ENCODE peak calls at places on chromosome 15, in five cellular contexts. Q is stomach, Z is GM23338, V is breast epithelium, D is sigmoid colon. W is an unnamed sample. For H3K4me1, the result is how much of the 10 kb centered on the place peaks cover.

GRCh38 chr15:98881526-98882517 is 125.8 kb downstream of the PGPEP1L start:
- DNase-seq in Z (peak), Q (no peak), V (no peak), D (no peak), W (no peak)

GRCh38 chr15:40235201-40235890 is 3.5 kb upstream of the PAK6 start:
- DNase-seq in D (no peak), Z (peak), V (no peak), Q (no peak), W (no peak)

GRCh38 chr15:64979252-64979710 is 10.4 kb downstream of the SPG21 start:
- DNase-seq in V (no peak), Z (peak), Q (no peak), D (no peak), W (no peak)

GRCh38 chr15:71290002-71290401 is 174.7 kb downstream of the THSD4 start:
- DNase-seq in D (no peak), Q (no peak), V (no peak), Z (no peak), W (no peak)

GRCh38 chr15:62624541-62625399 is 417.8 kb upstream of the TPM1 start:
- DNase-seq in Q (no peak), Z (no peak), D (no peak), V (no peak), W (no peak)

GRCh38 chr15:27480141-27480530 is 509.2 kb downstream of the GABRG3 start:
- DNase-seq in Z (no peak), D (no peak), V (no peak), Q (no peak), W (no peak)

GRCh38 chr15:89451846-89452245 is 44.5 kb downstream of the RHCG start:
- DNase-seq in Z (no peak), V (no peak), Q (no peak), D (no peak), W (no peak)

GRCh38 chr15:95051881-95052280 is 820.5 kb downstream of the MCTP2 start:
- DNase-seq in Q (no peak), V (no peak), D (no peak), Z (no peak), W (no peak)

GRCh38 chr15:45113380-45113990 is 487 bp downstream of the DUOX2 start:
- DNase-seq in Z (no peak), Q (no peak), V (no peak), D (no peak), W (no peak)

GRCh38 chr15:58222698-58223097 is 84.5 kb downstream of the AQP9 start:
- DNase-seq in Q (no peak), V (no peak), Z (no peak), D (no peak), W (no peak)

GRCh38 chr15:58221591-58222241 is 83.5 kb downstream of the AQP9 start:
- DNase-seq in Z (peak), V (no peak), D (no peak), Q (peak), W (no peak)

GRCh38 chr15:58227706-58228543 is 89.7 kb downstream of the AQP9 start:
- DNase-seq in Z (peak), V (peak), D (peak), Q (peak), W (peak)

GRCh38 chr15:58224068-58224467 is 85.9 kb downstream of the AQP9 start:
- DNase-seq in Z (no peak), D (no peak), V (no peak), Q (no peak), W (peak)

DNA sequence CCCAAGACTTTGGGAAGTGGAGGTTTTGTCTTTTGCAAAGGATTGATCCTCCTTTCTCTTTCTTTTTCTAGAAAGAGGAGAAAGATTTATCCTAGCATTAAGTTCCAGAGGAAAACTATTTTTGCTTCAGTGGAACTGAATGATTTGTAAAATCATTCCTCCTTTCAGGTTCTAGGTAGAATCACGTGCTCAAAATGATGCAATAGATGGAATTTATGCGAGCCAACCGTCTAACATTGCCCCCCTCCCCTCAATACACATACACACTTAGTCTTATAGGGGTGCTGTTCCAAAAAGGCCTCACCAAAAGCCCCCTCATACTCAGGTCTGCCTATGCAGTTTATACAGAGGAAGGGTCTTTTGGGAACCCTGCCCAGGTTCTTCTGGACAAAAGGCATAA is 85.3 kb downstream of the AQP9 start:
- DNase-seq in Z (no peak), Q (no peak), V (no peak), D (no peak), W (no peak)
- TF ChIP-seq CTCF in Z (no peak), Q (no peak), V (no peak), D (no peak), W (no peak)

GRCh38 chr15:43771816-43772215 is 5.0 kb downstream of the ELL3 start:
- DNase-seq in Z (no peak), Q (no peak), D (no peak), V (no peak), W (no peak)

GRCh38 chr15:43776101-43776717 is 557 bp downstream of the ELL3 start:
- DNase-seq in Q (peak), Z (peak), D (no peak), V (no peak), W (peak)

GRCh38 chr15:43772624-43773023 is 4.1 kb downstream of the ELL3 start:
- DNase-seq in Z (no peak), D (no peak), Q (no peak), V (no peak), W (no peak)

GRCh38 chr15:43775411-43775965 is 1.3 kb downstream of the ELL3 start:
- DNase-seq in D (no peak), V (peak), Q (peak), Z (peak), W (no peak)

DNA sequence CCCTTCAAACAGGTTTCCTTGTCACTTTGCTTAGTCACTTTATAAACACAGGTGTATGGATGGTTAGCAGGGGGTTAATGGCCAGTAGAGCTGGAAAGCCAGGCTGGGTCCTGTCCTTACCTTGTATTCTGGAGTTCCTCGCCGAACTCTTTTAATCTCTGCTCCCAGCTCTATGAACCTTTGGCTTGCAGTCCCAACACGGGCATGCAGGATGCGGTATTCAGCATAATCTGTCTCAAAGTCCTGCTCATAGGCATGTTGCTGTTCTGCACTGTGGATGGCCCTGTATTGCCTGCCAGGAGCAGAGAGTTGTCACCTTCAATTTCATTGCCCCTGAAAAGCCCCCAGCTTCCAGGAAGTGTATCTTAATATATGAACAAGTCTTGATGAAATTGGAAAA is 2.7 kb downstream of the ELL3 start:
- DNase-seq in V (no peak), Q (no peak), Z (no peak), D (no peak), W (no peak)
- TF ChIP-seq POLR2AphosphoS5 in V (no peak), Q (no peak), Z (no peak), D (no peak), W (no peak)

GRCh38 chr15:42490743-42491539 is at the start of gene ZNF106:
- DNase-seq in V (peak), D (peak), Q (peak), Z (peak), W (peak)
- H3K4me1 ChIP-seq in V (under half), D (under half), Q (under half), Z (under half), W (half or more)

GRCh38 chr15:48800811-48801460 is 9.9 kb downstream of the CEP152 start:
- DNase-seq in Z (peak), Q (no peak), D (no peak), V (no peak), W (no peak)
- TF ChIP-seq CTCF in Z (no peak), Q (no peak), D (no peak), V (no peak), W (peak)

W was measured in spleen.